ENCODE peak calls at places on chromosomes 16 and 17, in five cellular contexts. J, P, V, Z and M are unnamed samples.

GRCh38 chr17:8409966-8410881 is 12.6 kb upstream of the RNF222 start:
- DNase-seq in V (peak), P (peak), Z (peak), J (peak), M (peak)

GRCh38 chr16:69479806-69480205 is 55.4 kb downstream of the CYB5B start:
- DNase-seq in J (no peak), Z (no peak), P (no peak), V (no peak), M (no peak)

GRCh38 chr17:17017343-17018014 is 24.8 kb upstream of the MPRIP start:
- DNase-seq in P (no peak), V (no peak), J (no peak), Z (no peak), M (no peak)

GRCh38 chr17:43314582-43314981 is 80.8 kb upstream of the RNU2-1 start:
- DNase-seq in Z (no peak), J (no peak), P (no peak), V (peak), M (no peak)

GRCh38 chr16:7921360-7921759 is 588.7 kb downstream of the RBFOX1 start:
- DNase-seq in Z (no peak), P (no peak), V (no peak), J (no peak), M (no peak)

GRCh38 chr16:17070882-17071592 is 399.7 kb downstream of the XYLT1 start:
- DNase-seq in Z (peak), V (peak), P (no peak), J (no peak), M (peak)

GRCh38 chr17:47813512-47814031 is 8.0 kb downstream of the OSBPL7 start:
- DNase-seq in P (no peak), V (no peak), Z (no peak), J (no peak), M (no peak)

GRCh38 chr16:48321307-48322036 is 63.7 kb downstream of the SIAH1 start:
- DNase-seq in J (no peak), Z (no peak), V (no peak), P (no peak), M (no peak)

GRCh38 chr16:85534536-85535351 is 78.4 kb upstream of the GSE1 start:
- DNase-seq in P (no peak), J (no peak), Z (no peak), V (no peak), M (no peak)

GRCh38 chr17:8324913-8325312 is 14.7 kb upstream of the ODF4 start:
- DNase-seq in P (no peak), V (no peak), Z (no peak), J (no peak), M (no peak)

GRCh38 chr17:78899361-78900260 is 3.4 kb downstream of the CEP295NL start:
- DNase-seq in P (no peak), J (no peak), Z (no peak), V (peak), M (no peak)

GRCh38 chr17:63545302-63545928 is 4.9 kb upstream of the DCAF7 start:
- DNase-seq in V (no peak), J (no peak), P (no peak), Z (no peak), M (no peak)

GRCh38 chr17:170130-170654 is 11.3 kb downstream of the DOC2B start:
- DNase-seq in V (no peak), P (no peak), Z (no peak), J (no peak), M (no peak)

GRCh38 chr17:68955181-68955841 is at the start of gene ABCA8:
- DNase-seq in Z (no peak), V (no peak), P (no peak), J (no peak), M (peak)

GRCh38 chr16:26645629-26646028 is 421.1 kb upstream of the C16orf82 start:
- DNase-seq in Z (no peak), P (no peak), V (peak), J (no peak), M (peak)

GRCh38 chr17:2385240-2386202 is 15.3 kb downstream of the MNT start:
- DNase-seq in V (no peak), P (no peak), Z (no peak), J (no peak), M (no peak)

GRCh38 chr17:71521724-71522123 is 599.1 kb upstream of the SOX9 start:
- DNase-seq in P (no peak), Z (no peak), J (no peak), V (no peak), M (no peak)

GRCh38 chr16:2057438-2057837 is 9.7 kb downstream of the TSC2 start:
- DNase-seq in J (no peak), V (no peak), P (no peak), Z (no peak), M (no peak)

GRCh38 chr16:89793955-89794354 is 22.5 kb downstream of the FANCA start:
- DNase-seq in V (no peak), J (no peak), Z (no peak), P (no peak), M (no peak)

GRCh38 chr17:7711356-7711755 is 6.2 kb upstream of the DNAH2 start:
- DNase-seq in V (peak), Z (no peak), J (no peak), P (peak), M (peak)

GRCh38 chr17:76585649-76586593 is at the start of gene ST6GALNAC2:
- DNase-seq in J (peak), Z (no peak), P (peak), V (peak), M (peak)

GRCh38 chr17:53950207-53950857 is 127.6 kb downstream of the KIF2B start:
- DNase-seq in J (peak), P (no peak), V (peak), Z (no peak), M (no peak)

GRCh38 chr16:87472142-87472778 is 20.6 kb downstream of the ZCCHC14 start:
- DNase-seq in J (no peak), V (no peak), Z (no peak), P (no peak), M (no peak)

GRCh38 chr16:17026600-17027242 is 444.0 kb downstream of the XYLT1 start:
- DNase-seq in Z (peak), V (no peak), P (no peak), J (no peak), M (no peak)

GRCh38 chr16:50680907-50681885 is at the start of gene SNX20:
- DNase-seq in Z (peak), V (no peak), J (no peak), P (no peak), M (no peak)

GRCh38 chr17:1467898-1468492 is 12.0 kb upstream of the CRK start:
- DNase-seq in J (peak), P (no peak), V (no peak), Z (no peak), M (no peak)

GRCh38 chr16:60932600-60932999 is 1103.6 kb downstream of the CDH8 start:
- DNase-seq in P (no peak), V (no peak), Z (no peak), J (no peak), M (no peak)

DNA sequence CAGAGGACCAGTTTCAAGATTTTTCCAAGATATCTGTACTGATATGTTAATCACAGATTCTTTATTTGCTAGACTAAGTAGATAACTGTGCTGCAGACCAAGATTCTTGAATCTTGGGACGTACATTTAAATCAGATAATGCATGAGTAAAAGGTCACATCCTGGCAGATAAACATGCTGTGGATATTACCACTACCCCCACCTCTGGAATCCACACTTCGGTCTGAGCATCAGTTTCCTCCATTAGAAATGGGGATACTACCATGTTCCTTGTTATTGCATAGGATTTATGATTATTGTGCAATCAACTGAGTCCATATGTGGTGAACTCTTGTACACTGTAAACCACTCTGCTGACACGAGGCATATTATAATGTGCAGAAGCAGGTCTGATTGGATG is 108.7 kb downstream of the VAT1L start:
- DNase-seq in P (no peak), V (no peak), J (no peak), Z (no peak), M (no peak)
- TF ChIP-seq USF2 in P (no peak), V (no peak), J (no peak), Z (no peak), M (no peak)

DNA sequence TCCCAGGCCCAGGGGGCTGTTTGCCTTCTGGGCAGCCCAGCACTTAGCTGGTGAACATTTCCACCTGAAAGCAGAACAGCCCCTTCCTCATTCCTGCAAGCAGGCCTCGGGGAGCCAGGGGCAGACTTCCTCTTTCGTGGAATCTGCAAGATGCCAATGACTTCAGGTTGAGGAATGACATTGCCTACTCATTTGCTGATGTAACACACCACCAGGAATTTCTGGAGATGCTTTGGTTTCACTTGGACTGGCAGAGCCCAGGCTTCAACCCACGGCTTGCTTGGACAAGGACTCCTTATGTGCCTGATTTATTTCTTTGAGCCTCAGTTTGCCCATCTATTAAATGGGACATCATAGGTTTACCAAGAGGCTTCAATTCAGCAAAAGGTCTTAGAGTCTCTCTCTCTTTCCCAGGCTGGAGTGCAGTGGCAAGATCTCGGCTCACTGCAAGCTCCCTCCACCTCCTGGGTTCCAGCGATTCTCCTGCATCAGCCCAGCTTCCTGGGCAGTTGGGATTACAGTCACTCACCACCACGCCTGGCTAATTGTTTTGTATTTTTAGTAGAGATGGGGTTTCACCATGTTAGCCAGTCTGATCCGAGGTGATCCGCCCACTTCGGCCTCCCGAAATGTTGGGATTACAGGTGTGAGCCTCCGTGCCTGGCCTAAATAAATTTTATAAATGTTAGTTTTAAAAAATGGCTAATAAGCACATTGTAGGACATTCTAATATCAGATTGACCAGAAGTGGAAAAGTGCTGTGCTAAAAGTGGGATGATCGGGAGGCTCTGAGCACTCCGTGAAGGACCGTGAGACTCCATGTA is 874 bp upstream of the NLRP1 start:
- DNase-seq in Z (no peak), J (no peak), V (no peak), P (no peak), M (no peak)
- TF ChIP-seq KDM1A in Z (no peak), J (no peak), V (peak), P (peak), M (no peak)

DNA sequence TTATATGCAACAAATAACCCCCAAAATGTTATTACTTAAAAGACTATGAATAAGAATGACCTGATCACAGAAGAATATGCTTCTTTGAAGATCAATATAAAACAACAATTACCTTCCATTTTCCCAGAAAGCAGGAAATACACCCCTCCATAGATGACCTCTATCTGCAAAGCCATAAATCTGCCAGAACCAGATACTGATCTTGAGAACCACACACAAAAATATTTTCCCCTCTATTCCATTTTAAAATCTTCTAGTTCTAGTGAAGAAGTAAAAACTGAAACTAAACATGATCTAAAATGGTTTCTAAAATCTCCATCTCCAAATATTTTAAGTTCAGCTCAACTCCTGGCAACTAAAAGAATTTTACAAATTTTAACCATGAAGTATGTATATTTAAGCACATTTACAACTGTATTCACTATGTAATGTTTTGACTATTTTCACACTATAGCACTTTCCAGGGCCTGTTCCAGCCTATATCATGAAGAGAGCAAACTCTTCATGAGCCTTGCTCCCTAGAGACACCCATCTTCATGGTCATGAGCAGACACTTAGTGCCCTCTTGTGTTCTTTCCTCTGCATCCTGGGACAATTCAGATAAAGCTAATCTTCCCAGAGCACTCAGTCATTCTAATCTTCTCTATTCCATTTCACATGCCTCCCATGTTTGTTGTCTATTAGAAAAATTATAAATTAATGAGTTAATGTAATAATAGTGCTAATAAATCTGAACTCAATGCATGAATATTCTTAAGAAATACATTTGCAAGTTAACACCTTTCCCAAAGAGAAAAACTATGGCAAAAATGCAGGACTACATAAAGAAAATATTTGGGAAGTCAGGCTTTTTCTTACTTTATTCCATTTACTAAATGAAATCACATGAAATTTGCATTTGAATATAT is 87.0 kb downstream of the HELZ start:
- DNase-seq in Z (peak), P (peak), V (no peak), J (peak), M (peak)
- TF ChIP-seq USF2 in Z (no peak), P (no peak), V (no peak), J (no peak), M (no peak)

GRCh38 chr17:81075307-81075706 is 40.4 kb downstream of the BAIAP2 start:
- DNase-seq in V (no peak), J (no peak), P (no peak), Z (no peak), M (no peak)

GRCh38 chr17:81076097-81076754 is 41.3 kb downstream of the BAIAP2 start:
- DNase-seq in Z (no peak), V (no peak), P (no peak), J (no peak), M (no peak)

GRCh38 chr17:81073967-81074366 is 39.0 kb downstream of the BAIAP2 start:
- DNase-seq in J (no peak), P (no peak), Z (no peak), V (no peak), M (no peak)

GRCh38 chr17:81074440-81074839 is 39.5 kb downstream of the BAIAP2 start:
- DNase-seq in P (no peak), Z (no peak), V (no peak), J (no peak), M (no peak)

GRCh38 chr17:81074875-81075274 is 39.9 kb downstream of the BAIAP2 start:
- DNase-seq in Z (no peak), P (no peak), V (no peak), J (no peak), M (no peak)
- TF ChIP-seq KDM1A in Z (no peak), P (no peak), V (no peak), J (no peak), M (no peak)